ENCODE peak calls at places on chromosomes 7 and 10, in ten cellular contexts. R is ovary; K is mesendoderm; M is ascending aorta; L is dorsolateral prefrontal cortex; T is CD4-positive, CD25-positive, alpha-beta regulatory T cell; A is esophagus squamous epithelium; Z is heart right ventricle; P is small intestine; G is substantia nigra. C is an unnamed sample.

GRCh38 chr7:107322015-107322414 is 147.8 kb upstream of the GPR22 start:
- DNase-seq in K (peak; percentile 59), T (no peak), R (no peak), G (no peak), L (no peak), A (no peak), Z (no peak), P (no peak), M (no peak), C (no peak)

GRCh38 chr10:31623466-31623865 is 304.4 kb downstream of the ZEB1 start:
- DNase-seq in P (no peak), T (no peak), R (no peak), L (no peak), Z (no peak), A (no peak), G (no peak), K (no peak), M (no peak), C (no peak)

GRCh38 chr7:37510043-37510634 is 61.5 kb upstream of the ELMO1 start:
- DNase-seq in L (no peak), T (peak; percentile 21), P (no peak), R (no peak), A (no peak), K (peak; percentile 26), Z (no peak), G (no peak), M (no peak), C (no peak)

GRCh38 chr7:151727579-151728285 is 149.2 kb downstream of the PRKAG2 start:
- DNase-seq in L (no peak), Z (peak; percentile 53), R (peak; percentile 86), G (no peak), M (peak; percentile 94), K (peak; percentile 90), T (no peak), A (peak; percentile 27), P (peak; percentile 54), C (no peak)

GRCh38 chr7:158157460-158157859 is 430.2 kb downstream of the PTPRN2 start:
- DNase-seq in M (no peak), K (no peak), P (no peak), G (no peak), T (no peak), Z (no peak), R (no peak), A (no peak), L (no peak), C (no peak)

GRCh38 chr10:5944389-5945202 is 32.7 kb downstream of the IL15RA start:
- DNase-seq in T (no peak), G (no peak), R (peak; percentile 95), P (peak; percentile 76), A (no peak), L (peak; percentile 68), K (no peak), M (peak; percentile 97), Z (peak; percentile 93), C (no peak)

GRCh38 chr7:132298782-132299181 is 277.5 kb downstream of the PLXNA4 start:
- DNase-seq in R (no peak), L (no peak), K (no peak), G (no peak), T (no peak), Z (no peak), A (no peak), P (no peak), M (no peak), C (no peak)

GRCh38 chr7:74179935-74180604 is 5.9 kb downstream of the EIF4H start:
- DNase-seq in M (no peak), G (no peak), Z (no peak), L (peak; percentile 19), T (no peak), P (no peak), A (no peak), K (no peak), R (no peak), C (no peak)

GRCh38 chr10:83917519-83918506 is 221.5 kb upstream of the GHITM start:
- DNase-seq in R (no peak), K (peak; percentile 55), T (no peak), M (no peak), A (no peak), L (peak; percentile 30), G (no peak), P (no peak), Z (no peak), C (no peak)

GRCh38 chr10:68542046-68542445 is 14.7 kb upstream of the SLC25A16 start:
- DNase-seq in A (no peak), R (no peak), Z (no peak), K (no peak), M (no peak), G (no peak), L (no peak), P (no peak), T (no peak), C (no peak)

GRCh38 chr10:13890233-13890616 is 303.5 kb downstream of the PRPF18 start:
- DNase-seq in T (no peak), K (peak; percentile 42), R (no peak), L (no peak), P (no peak), A (no peak), G (no peak), M (peak; percentile 60), Z (no peak), C (no peak)

GRCh38 chr7:42699415-42700178 is 212.3 kb downstream of the C7orf25 start:
- DNase-seq in Z (no peak), G (no peak), K (peak; percentile 89), L (no peak), M (no peak), R (no peak), A (no peak), P (peak; percentile 21), T (no peak), C (no peak)

GRCh38 chr7:11533229-11533820 is 298.7 kb downstream of the THSD7A start:
- DNase-seq in T (no peak), M (no peak), P (no peak), K (no peak), L (no peak), A (no peak), R (no peak), G (no peak), Z (no peak), C (no peak)

GRCh38 chr10:3426190-3426845 is 253.7 kb upstream of the PITRM1 start:
- DNase-seq in A (no peak), M (no peak), R (no peak), L (no peak), Z (no peak), T (no peak), K (no peak), P (peak; percentile 55), G (no peak), C (no peak)

GRCh38 chr7:596819-597182 is 77.2 kb upstream of the PDGFA start:
- DNase-seq in L (peak; percentile 82), K (no peak), G (no peak), R (no peak), A (no peak), T (no peak), Z (no peak), P (no peak), M (no peak), C (no peak)

GRCh38 chr10:71982269-71983178 is 18.3 kb downstream of the CHST3 start:
- DNase-seq in R (no peak), L (no peak), P (no peak), T (no peak), A (no peak), M (no peak), K (peak; percentile 31), G (no peak), Z (no peak), C (no peak)
- H3K27ac ChIP-seq in R (peak overlapping the region; percentile 88), L (peak overlapping the region; percentile 83), P (peak overlapping the region; percentile 22), T (no peak overlapping the region), A (peak overlapping the region; percentile 64), M (peak overlapping the region; percentile 93), K (no peak overlapping the region), G (peak overlapping the region; percentile 97), Z (peak overlapping the region; percentile 70), C (no peak overlapping the region)

DNA sequence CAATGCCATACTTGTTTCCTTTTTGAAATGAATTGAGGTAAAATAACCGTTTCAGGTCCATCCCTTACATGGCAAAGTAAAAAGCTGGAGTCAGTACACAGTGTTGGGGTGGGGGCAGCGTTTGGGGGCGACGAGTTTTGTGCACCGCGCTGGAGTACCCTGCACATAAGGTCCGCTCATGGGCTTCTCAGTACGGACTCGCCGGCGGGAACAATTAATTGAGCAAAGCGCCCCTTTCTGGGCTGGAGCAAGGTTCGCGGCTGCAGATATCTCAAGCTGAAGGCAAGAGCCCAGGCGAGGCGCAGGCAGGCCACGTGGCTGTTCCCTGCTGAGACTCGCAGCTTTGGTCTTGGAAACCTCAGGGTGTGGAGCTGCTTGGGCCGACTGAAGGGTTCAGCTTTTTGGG is 1.5 kb upstream of the TWIST1 start:
- DNase-seq in L (no peak), G (no peak), R (no peak), P (no peak), A (no peak), T (no peak), M (peak; percentile 64), Z (no peak), K (peak; percentile 72), C (no peak)
- H3K27ac ChIP-seq in L (no peak overlapping the region), G (no peak overlapping the region), R (no peak overlapping the region), P (no peak overlapping the region), A (peak overlapping the region; percentile 86), T (no peak overlapping the region), M (no peak overlapping the region), Z (no peak overlapping the region), K (no peak overlapping the region), C (no peak overlapping the region)

GRCh38 chr10:30026578-30026977 is 32.8 kb downstream of the JCAD start:
- DNase-seq in A (no peak), Z (no peak), P (no peak), K (no peak), T (no peak), L (no peak), M (no peak), R (no peak), G (no peak), C (no peak)
- H3K27ac ChIP-seq in A (peak overlapping the region; percentile 74), Z (peak overlapping the region; percentile 78), P (no peak overlapping the region), K (no peak overlapping the region), T (no peak overlapping the region), L (no peak overlapping the region), M (peak overlapping the region; percentile 87), R (no peak overlapping the region), G (no peak overlapping the region), C (no peak overlapping the region)

GRCh38 chr10:133032976-133033741 is 54.6 kb upstream of the ADGRA1 start:
- DNase-seq in G (no peak), L (no peak), M (no peak), T (no peak), P (no peak), R (no peak), K (no peak), Z (no peak), A (no peak), C (no peak)

GRCh38 chr10:133035952-133036351 is 51.8 kb upstream of the ADGRA1 start:
- DNase-seq in G (no peak), K (no peak), P (no peak), Z (no peak), L (no peak), R (no peak), M (no peak), T (no peak), A (no peak), C (no peak)

GRCh38 chr10:133033742-133034048 is 54.0 kb upstream of the ADGRA1 start:
- DNase-seq in T (no peak), K (no peak), M (no peak), A (no peak), R (no peak), Z (no peak), G (no peak), L (no peak), P (no peak), C (no peak)

GRCh38 chr10:133034762-133035161 is 53.0 kb upstream of the ADGRA1 start:
- DNase-seq in M (no peak), T (no peak), L (no peak), K (peak; percentile 8), P (no peak), Z (no peak), R (no peak), G (no peak), A (no peak), C (no peak)

GRCh38 chr10:133034092-133034491 is 53.6 kb upstream of the ADGRA1 start:
- DNase-seq in G (no peak), M (no peak), K (no peak), A (no peak), R (no peak), P (no peak), L (peak; percentile 20), T (no peak), Z (no peak), C (no peak)
- H3K27ac ChIP-seq in G (no peak overlapping the region), M (no peak overlapping the region), K (no peak overlapping the region), A (no peak overlapping the region), R (no peak overlapping the region), P (no peak overlapping the region), L (no peak overlapping the region), T (no peak overlapping the region), Z (no peak overlapping the region), C (no peak overlapping the region)

C was measured in H1.